ENCODE peak calls at places on chromosomes 2 and 18, in nine cellular contexts. Z is psoas muscle, W is HCT116, C is breast epithelium, Q is GM13977, V is A549, E is astrocyte, L is endothelial cell, G is heart right ventricle. K is an unnamed sample.

GRCh38 chr18:4734903-4735302 is 279.8 kb upstream of the DLGAP1 start:
- DNase-seq in V (no peak), E (no peak), Z (no peak), W (no peak), L (no peak), C (no peak), G (no peak), Q (no peak), K (no peak)

GRCh38 chr18:23138470-23138869 is 3.2 kb downstream of the CABLES1 start:
- DNase-seq in V (no peak), G (peak), E (no peak), C (no peak), L (no peak), W (no peak), Z (no peak), Q (no peak), K (no peak)

GRCh38 chr2:105411720-105412407 is 13.0 kb upstream of the FHL2 start:
- DNase-seq in V (peak), W (no peak), Z (no peak), C (no peak), L (no peak), G (no peak), E (no peak), Q (no peak), K (no peak)

GRCh38 chr2:96248624-96249023 is 17.2 kb downstream of the TMEM127 start:
- DNase-seq in Z (no peak), E (no peak), Q (peak), V (no peak), L (no peak), W (no peak), G (no peak), C (no peak), K (no peak)

GRCh38 chr2:104733544-104733943 is 120.4 kb upstream of the POU3F3 start:
- DNase-seq in C (no peak), Z (no peak), V (peak), E (no peak), W (peak), G (no peak), L (peak), Q (no peak), K (peak)

GRCh38 chr2:66443977-66444855 is 9.3 kb downstream of the MEIS1 start:
- DNase-seq in Z (peak), W (no peak), C (no peak), G (peak), V (no peak), Q (no peak), L (no peak), E (peak), K (no peak)

GRCh38 chr2:9736008-9736407 is 105.2 kb upstream of the YWHAQ start:
- DNase-seq in E (no peak), Z (no peak), C (no peak), L (no peak), W (no peak), Q (no peak), V (no peak), G (no peak), K (no peak)

GRCh38 chr2:146734791-146735190 is 1110.0 kb upstream of the ACVR2A start:
- DNase-seq in Z (no peak), W (no peak), C (no peak), G (no peak), L (no peak), V (no peak), Q (no peak), E (no peak), K (no peak)

GRCh38 chr2:118800736-118801135 is 46.7 kb downstream of the EN1 start:
- DNase-seq in E (peak), Q (no peak), W (no peak), G (no peak), V (no peak), Z (no peak), L (no peak), C (no peak), K (no peak)

GRCh38 chr2:173941567-173941966 is 23.6 kb downstream of the SP3 start:
- DNase-seq in C (no peak), E (no peak), G (no peak), L (no peak), W (no peak), V (no peak), Z (no peak), Q (no peak), K (no peak)

GRCh38 chr2:228901531-228901930 is 369.6 kb downstream of the PID1 start:
- DNase-seq in W (no peak), E (no peak), L (no peak), G (no peak), V (no peak), Z (no peak), C (no peak), Q (no peak), K (no peak)

GRCh38 chr2:70087703-70088507 is 628 bp downstream of the PCBP1 start:
- DNase-seq in Q (peak), E (no peak), L (peak), V (peak), G (peak), Z (peak), W (no peak), C (peak), K (peak)

GRCh38 chr2:176174850-176175728 is 13.4 kb upstream of the HOXD1 start:
- DNase-seq in C (no peak), Q (peak), L (no peak), G (no peak), Z (no peak), V (no peak), E (peak), W (no peak), K (no peak)

GRCh38 chr2:52260904-52261303 is 1229.0 kb upstream of the NRXN1 start:
- DNase-seq in V (no peak), Q (no peak), G (no peak), W (no peak), C (no peak), Z (no peak), E (peak), L (no peak), K (no peak)

GRCh38 chr18:79899609-79900435 is 51.6 kb downstream of the SLC66A2 start:
- DNase-seq in V (no peak), E (no peak), Z (peak), L (no peak), Q (no peak), G (no peak), W (no peak), C (no peak), K (no peak)

GRCh38 chr2:170815746-170816498 is 765 bp upstream of the GAD1 start:
- DNase-seq in C (no peak), V (peak), W (peak), Q (peak), G (peak), Z (peak), E (peak), L (peak), K (peak)

GRCh38 chr18:2512059-2512458 is 59.2 kb downstream of the METTL4 start:
- DNase-seq in L (no peak), Z (no peak), V (no peak), W (no peak), G (no peak), C (no peak), E (no peak), Q (no peak), K (no peak)

GRCh38 chr18:54607213-54607934 is 16.3 kb downstream of the DYNAP start:
- DNase-seq in L (no peak), C (peak), G (no peak), W (no peak), E (peak), V (peak), Z (no peak), Q (no peak), K (peak)

DNA sequence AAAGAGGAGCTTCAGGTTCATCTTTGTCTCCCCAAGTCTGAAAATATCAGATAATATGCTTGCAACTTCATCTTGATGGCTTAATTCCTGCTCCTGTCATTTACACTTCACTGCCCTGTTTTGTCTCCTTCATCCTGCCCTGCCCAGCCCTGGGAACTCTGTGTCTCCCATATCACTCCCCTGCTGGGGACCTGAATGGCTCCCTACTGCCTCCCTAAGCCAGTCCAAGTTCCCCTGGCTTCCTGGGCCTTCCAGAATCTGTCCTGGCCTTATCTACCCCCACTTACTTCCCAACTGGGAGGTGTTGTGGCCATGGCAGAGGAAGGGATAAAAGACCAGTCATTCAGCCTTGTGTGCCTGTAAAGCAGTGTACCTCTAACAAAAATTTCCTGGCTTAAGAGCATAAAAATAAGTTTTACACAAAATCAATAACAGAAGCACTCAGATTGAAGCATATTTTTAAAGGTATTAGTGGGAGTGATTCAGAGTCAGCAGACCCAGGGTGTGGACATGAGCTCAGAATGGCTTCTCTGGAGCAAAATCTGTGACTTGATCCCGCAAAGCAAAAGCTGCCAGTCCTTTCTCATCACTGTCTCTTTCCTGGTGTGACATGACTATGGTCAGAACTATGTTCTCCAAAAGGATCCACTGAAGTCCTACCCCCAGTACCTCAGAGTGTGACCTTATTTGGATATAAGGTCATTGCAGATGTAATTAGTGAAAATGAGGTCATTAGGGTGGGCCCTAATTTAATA is 59.1 kb downstream of the INO80C start:
- DNase-seq in Z (no peak), G (no peak), W (no peak), Q (no peak), V (no peak), L (no peak), C (no peak), E (no peak), K (no peak)
- TF ChIP-seq CTCF in Z (no peak), G (no peak), W (no peak), Q (no peak), V (no peak), L (no peak), C (no peak), E (no peak), K (no peak)

DNA sequence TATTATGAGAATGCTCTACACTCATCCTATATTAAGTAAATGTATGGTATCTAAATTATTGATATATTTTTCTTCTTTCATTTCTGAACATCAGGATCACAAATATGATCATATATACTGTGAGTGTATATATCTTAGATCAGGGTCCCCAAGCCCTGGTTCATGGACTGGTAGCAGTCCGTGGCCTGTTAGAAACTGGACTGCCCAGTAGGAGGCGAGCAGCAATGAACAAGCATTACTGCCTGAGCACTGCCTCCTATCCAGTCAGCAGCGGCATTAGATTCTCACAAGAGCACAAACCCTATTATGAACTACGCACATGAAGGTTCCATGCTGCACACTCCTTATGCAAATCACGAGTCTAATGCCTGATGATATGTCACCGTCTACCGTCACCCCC is 1247.1 kb upstream of the NXPH2 start:
- DNase-seq in Z (no peak), L (no peak), E (no peak), G (no peak), C (no peak), V (peak), Q (no peak), W (no peak), K (no peak)
- TF ChIP-seq CTCF in Z (no peak), L (no peak), E (no peak), G (no peak), C (no peak), V (no peak), Q (no peak), W (no peak), K (no peak)

DNA sequence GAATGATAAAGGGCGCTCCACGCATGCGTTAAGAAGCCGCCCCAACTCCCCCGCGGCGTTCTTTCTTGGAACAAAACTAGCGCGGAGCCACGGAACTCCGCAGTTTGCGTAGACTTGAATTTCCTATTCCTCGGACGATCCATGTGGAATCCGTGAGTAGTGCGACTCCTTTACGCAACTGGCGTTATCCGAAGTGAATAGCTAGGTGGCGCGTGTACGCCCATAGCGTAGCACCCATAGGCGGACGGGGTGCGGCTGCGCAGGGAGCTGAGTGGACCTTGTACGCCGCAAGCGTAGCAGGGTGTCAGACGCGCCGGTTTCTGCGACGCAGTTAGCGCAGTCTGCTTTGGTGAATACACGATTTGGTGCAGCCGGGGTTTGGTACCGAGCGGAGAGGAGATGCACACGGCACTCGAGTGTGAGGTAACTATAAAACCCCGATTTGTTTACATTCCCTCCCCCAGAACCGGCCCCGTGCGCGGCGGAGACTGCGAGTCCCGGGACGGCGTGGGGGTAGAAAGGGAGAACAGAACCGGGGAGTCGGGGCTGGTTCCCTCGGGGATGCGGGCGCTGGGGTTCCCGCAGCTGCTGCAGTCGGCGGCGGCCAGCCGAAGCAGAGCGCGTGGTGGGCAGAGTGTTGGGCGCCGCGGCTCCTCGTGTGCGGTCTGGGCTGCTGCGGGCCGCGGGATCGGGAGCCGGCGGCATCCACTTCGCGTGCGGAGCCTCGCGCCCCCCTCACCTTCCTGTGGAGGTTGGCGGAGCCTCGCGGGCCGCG is at the start of gene SLC39A10:
- DNase-seq in E (peak), V (peak), L (peak), Z (peak), G (peak), W (peak), C (peak), Q (peak), K (peak)
- TF ChIP-seq CTCF in E (no peak), V (no peak), L (no peak), Z (no peak), G (no peak), W (no peak), C (peak), Q (peak), K (no peak)

GRCh38 chr2:234241656-234242445 is 191.3 kb downstream of the SPP2 start:
- DNase-seq in E (peak), W (no peak), G (no peak), V (peak), L (no peak), Z (no peak), C (no peak), Q (no peak), K (peak)
- TF ChIP-seq CTCF in E (no peak), W (no peak), G (no peak), V (no peak), L (no peak), Z (no peak), C (no peak), Q (no peak), K (no peak)

GRCh38 chr2:37809525-37809924 is 115.6 kb upstream of the RMDN2 start:
- DNase-seq in V (peak), E (no peak), G (no peak), L (peak), Q (no peak), C (no peak), Z (no peak), W (peak), K (peak)
- TF ChIP-seq CTCF in V (peak), E (peak), G (peak), L (peak), Q (peak), C (peak), Z (peak), W (peak), K (peak)

GRCh38 chr2:219042750-219043149 is 1.4 kb upstream of the CFAP65 start:
- DNase-seq in W (no peak), C (no peak), Q (no peak), Z (no peak), G (no peak), L (no peak), V (no peak), E (no peak), K (no peak)
- TF ChIP-seq CTCF in W (no peak), C (no peak), Q (no peak), Z (no peak), G (no peak), L (no peak), V (no peak), E (no peak), K (no peak)

DNA sequence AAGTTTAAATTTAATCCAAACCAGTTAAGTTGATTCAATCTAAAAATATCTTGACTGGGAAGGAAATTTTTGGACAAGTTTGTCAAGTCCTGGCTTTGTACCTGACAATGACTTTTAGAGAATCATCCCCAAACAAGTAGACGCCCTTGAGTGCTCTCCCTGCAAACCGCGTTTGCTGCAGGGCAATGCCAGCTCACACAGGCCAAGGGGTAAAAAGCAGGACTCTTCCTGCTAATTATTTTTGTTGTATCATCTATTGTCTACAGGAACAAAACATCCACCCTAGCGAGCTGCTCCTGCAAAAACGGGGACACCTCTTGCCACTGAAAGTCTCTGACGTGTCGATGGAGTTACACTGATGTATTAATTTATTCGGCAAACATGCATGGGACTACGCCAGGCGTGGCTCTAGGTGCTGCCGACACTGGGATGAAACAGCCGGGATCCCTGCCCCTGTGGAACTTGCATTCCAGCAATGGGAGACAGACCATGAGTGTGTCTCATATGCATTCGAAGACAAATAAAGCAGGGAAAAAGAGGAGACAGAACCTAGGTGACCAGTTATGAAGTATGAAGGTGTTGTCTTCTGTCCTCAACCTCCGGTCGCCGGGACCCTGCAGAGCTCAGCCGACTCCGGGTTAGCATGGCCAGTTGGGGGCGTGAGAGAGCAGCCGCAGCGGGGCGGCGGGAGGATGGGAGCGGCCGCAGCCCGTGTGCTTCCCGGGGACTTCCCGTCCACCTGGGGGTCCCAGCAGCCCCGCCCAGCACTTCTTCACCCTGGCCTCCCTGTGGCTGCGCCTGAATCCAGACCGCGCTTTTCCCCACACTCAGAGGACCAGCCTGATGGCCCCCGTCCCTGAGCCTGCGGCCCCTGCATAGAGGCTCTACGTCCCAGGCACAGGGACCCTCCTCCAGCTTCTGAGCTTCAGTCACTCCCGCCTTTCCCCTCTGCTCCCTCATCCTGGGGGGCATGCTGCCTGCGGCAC is 11.2 kb downstream of the ID2 start:
- DNase-seq in Q (peak), Z (no peak), V (peak), G (peak), C (no peak), L (peak), E (no peak), W (no peak), K (peak)
- TF ChIP-seq CTCF in Q (peak), Z (peak), V (peak), G (peak), C (peak), L (peak), E (peak), W (peak), K (peak)